ENCODE peak calls at places on chromosomes 2 and 18, in four cellular contexts. F, E, B and Q are unnamed samples.

GRCh38 chr2:112153179-112153490 is 14.9 kb downstream of the FBLN7 start:
- DNase-seq in F (no peak), E (no peak), B (no peak), Q (no peak)

GRCh38 chr2:127176371-127177311 is 43.5 kb downstream of the CYP27C1 start:
- DNase-seq in F (no peak), E (no peak), B (no peak), Q (peak; percentile 19)

GRCh38 chr18:9743200-9744016 is 35.3 kb downstream of the RAB31 start:
- DNase-seq in F (peak; percentile 18), E (peak; percentile 99), B (no peak), Q (no peak)

GRCh38 chr2:46849741-46850474 is 65.7 kb downstream of the MCFD2 start:
- DNase-seq in F (no peak), E (peak; percentile 34), B (peak; percentile 48), Q (peak; percentile 26)

GRCh38 chr2:136004920-136005319 is 19.5 kb upstream of the DARS1 start:
- DNase-seq in F (no peak), E (no peak), B (no peak), Q (no peak)

GRCh38 chr2:204292439-204292838 is 252.8 kb upstream of the PARD3B start:
- DNase-seq in F (no peak), E (no peak), B (no peak), Q (no peak)

GRCh38 chr18:78586596-78586995 is 393.0 kb upstream of the SALL3 start:
- DNase-seq in F (no peak), E (no peak), B (no peak), Q (no peak)

GRCh38 chr2:149561309-149561926 is 26.2 kb downstream of the MMADHC start:
- DNase-seq in F (peak; percentile 3), E (peak; percentile 51), B (no peak), Q (peak; percentile 28)

GRCh38 chr2:88220733-88221132 is 50.6 kb downstream of the THNSL2 start:
- DNase-seq in F (peak; percentile 81), E (no peak), B (no peak), Q (no peak)

GRCh38 chr18:13136689-13137040 is 81.9 kb upstream of the LDLRAD4 start:
- DNase-seq in F (peak; percentile 63), E (no peak), B (no peak), Q (no peak)

GRCh38 chr2:170122883-170123547 is 54.9 kb upstream of the MYO3B start:
- DNase-seq in F (peak; percentile 53), E (peak; percentile 56), B (no peak), Q (no peak)

GRCh38 chr2:231545105-231545902 is 15.1 kb upstream of the NMUR1 start:
- DNase-seq in F (no peak), E (no peak), B (peak; percentile 64), Q (no peak)

GRCh38 chr2:222298311-222299150 is at the start of gene PAX3:
- DNase-seq in F (no peak), E (no peak), B (no peak), Q (no peak)